ENCODE peak calls at places on chromosomes 2 and 18, in nine cellular contexts. J, K, A, B, C, Q, E, Z and P are unnamed samples.
A peak's percentile ranks its signal among the peaks of the same experiment; 100 is the strongest.

GRCh38 chr18:58898427-58898826 is 33.8 kb downstream of the ZNF532 start:
- DNase-seq in B (no peak), Q (no peak), A (no peak), K (no peak), Z (no peak), C (no peak), E (no peak), J (no peak), P (no peak)

GRCh38 chr2:173010233-173010632 is 65.4 kb upstream of the MAP3K20 start:
- DNase-seq in Z (no peak), E (no peak), A (no peak), Q (no peak), J (no peak), K (no peak), C (no peak), B (no peak), P (no peak)

GRCh38 chr2:225806105-225806504 is 406.6 kb downstream of the NYAP2 start:
- DNase-seq in J (no peak), A (no peak), Q (no peak), E (no peak), K (no peak), C (no peak), B (no peak), Z (no peak), P (no peak)

GRCh38 chr18:45081579-45082181 is 401.0 kb downstream of the SETBP1 start:
- DNase-seq in Z (no peak), J (no peak), K (no peak), Q (no peak), B (no peak), E (no peak), C (no peak), A (no peak), P (no peak)

GRCh38 chr18:38750786-38751185 is 1185.2 kb upstream of the CELF4 start:
- DNase-seq in Q (no peak), A (no peak), C (no peak), J (no peak), K (no peak), B (no peak), E (no peak), Z (no peak), P (no peak)

GRCh38 chr18:9404565-9405060 is 70.0 kb downstream of the TWSG1 start:
- DNase-seq in C (peak; percentile 84), E (no peak), A (no peak), K (peak; percentile 39), Z (no peak), B (no peak), Q (no peak), J (no peak), P (peak; percentile 87)

GRCh38 chr2:152106464-152106863 is 7.6 kb upstream of the CACNB4 start:
- DNase-seq in K (no peak), Z (no peak), B (no peak), J (no peak), A (no peak), C (no peak), Q (no peak), E (no peak), P (no peak)

GRCh38 chr2:45936623-45936979 is 285.1 kb downstream of the PRKCE start:
- DNase-seq in A (no peak), J (no peak), C (no peak), Z (no peak), K (no peak), E (no peak), Q (no peak), B (no peak), P (no peak)

GRCh38 chr2:106296182-106296815 is 102.2 kb upstream of the UXS1 start:
- DNase-seq in J (no peak), K (no peak), Q (no peak), Z (no peak), C (no peak), B (no peak), A (peak; percentile 0), E (no peak), P (no peak)

GRCh38 chr2:101619191-101619591 is 78.3 kb upstream of the MAP4K4 start:
- DNase-seq in C (no peak), J (no peak), B (no peak), Z (no peak), E (no peak), Q (no peak), A (no peak), K (no peak), P (no peak)